ENCODE peak calls at places on chromosome 21, in six cellular contexts. W is activated CD8-positive, alpha-beta memory T cell treated with anti-CD3 and anti-CD28 coated beads for 4 hours; F is activated CD4-positive, alpha-beta T cell treated with anti-CD3 and anti-CD28 coated beads, Interleukin-2, amount 50 U/mL, for 4 hours; M is activated T-helper 1 cell treated with Interleukin-2 at 50 U/mL for 16 hours; C is stimulated activated CD8-positive, alpha-beta memory T cell treated with anti-CD3 and anti-CD28 coated beads, Interleukin-2, amount 100 ng/mL, for 48 hours; X is fibroblast of lung. E is an unnamed sample.

GRCh38 chr21:38455403-38455802 is 42.9 kb downstream of the ERG start:
- DNase-seq in W (no peak), F (no peak), M (no peak), C (no peak), X (no peak), E (no peak)

GRCh38 chr21:33011462-33011861 is 14.3 kb upstream of the OLIG2 start:
- DNase-seq in W (no peak), F (no peak), M (no peak), C (no peak), X (peak), E (no peak)

GRCh38 chr21:35164380-35164779 is 115.3 kb upstream of the RUNX1 start:
- DNase-seq in W (no peak), F (no peak), M (no peak), C (no peak), X (no peak), E (no peak)

GRCh38 chr21:45516071-45516670 is 26.1 kb downstream of the SLC19A1 start:
- DNase-seq in W (no peak), F (no peak), M (no peak), C (no peak), X (no peak), E (no peak)

GRCh38 chr21:46154155-46154954 is 1.0 kb downstream of the FTCD start:
- DNase-seq in W (no peak), F (no peak), M (no peak), C (no peak), X (no peak), E (no peak)

GRCh38 chr21:36082140-36082742 is 12.4 kb downstream of the CBR1 start:
- DNase-seq in W (no peak), F (no peak), M (no peak), C (no peak), X (peak), E (no peak)

GRCh38 chr21:37060296-37060695 is 12.6 kb downstream of the PIGP start:
- DNase-seq in W (no peak), F (no peak), M (no peak), C (no peak), X (peak), E (no peak)

GRCh38 chr21:40689241-40689640 is 157.7 kb downstream of the DSCAM start:
- DNase-seq in W (no peak), F (no peak), M (no peak), C (no peak), X (no peak), E (no peak)

GRCh38 chr21:45286671-45287437 is 841 bp downstream of the POFUT2 start:
- DNase-seq in W (no peak), F (no peak), M (no peak), C (no peak), X (no peak), E (no peak)